ENCODE peak calls at places on chromosomes 12 and 14, in four cellular contexts. C is GM23248, R is SK-N-SH, V is mammary epithelial cell. Y is an unnamed sample.

GRCh38 chr12:55723516-55724225 is 3.5 kb downstream of the RDH5 start:
- DNase-seq in R (no peak), C (peak), V (no peak), Y (no peak)

GRCh38 chr12:11812558-11813421 is 163.3 kb downstream of the ETV6 start:
- DNase-seq in V (peak), R (peak), C (peak), Y (no peak)

GRCh38 chr12:46786774-46787173 is 39.0 kb downstream of the SLC38A4 start:
- DNase-seq in R (no peak), V (peak), C (peak), Y (no peak)

GRCh38 chr14:91533623-91534022 is 23.5 kb upstream of the PPP4R3A start:
- DNase-seq in R (no peak), C (no peak), V (no peak), Y (no peak)

GRCh38 chr12:91978143-91978542 is 167.5 kb downstream of the BTG1 start:
- DNase-seq in R (no peak), V (no peak), C (no peak), Y (no peak)

GRCh38 chr12:108315486-108316105 is 23.5 kb downstream of the CMKLR1 start:
- DNase-seq in R (no peak), C (no peak), V (no peak), Y (no peak)

GRCh38 chr14:92633274-92633616 is 115.2 kb downstream of the LGMN start:
- DNase-seq in V (no peak), R (no peak), C (no peak), Y (no peak)

GRCh38 chr12:123119808-123120207 is 31.1 kb downstream of the PITPNM2 start:
- DNase-seq in C (peak), V (no peak), R (no peak), Y (no peak)

GRCh38 chr12:25187781-25188180 is 7.2 kb downstream of the DNAI7 start:
- DNase-seq in V (peak), C (peak), R (no peak), Y (no peak)

GRCh38 chr14:54147285-54147684 is 190.7 kb upstream of the BMP4 start:
- DNase-seq in C (peak), V (peak), R (no peak), Y (no peak)

GRCh38 chr12:116476227-116476852 is 82.8 kb upstream of the MAP1LC3B2 start:
- DNase-seq in C (no peak), R (no peak), V (no peak), Y (no peak)

GRCh38 chr14:87522575-87522974 is 470.4 kb downstream of the GALC start:
- DNase-seq in C (no peak), R (no peak), V (peak), Y (peak)

GRCh38 chr12:12705833-12706520 is 10.0 kb upstream of the GPR19 start:
- DNase-seq in C (no peak), R (no peak), V (no peak), Y (no peak)

GRCh38 chr12:114918535-114919233 is 234.7 kb upstream of the TBX3 start:
- DNase-seq in V (peak), R (no peak), C (peak), Y (no peak)

GRCh38 chr12:127083028-127083949 is 1183.7 kb upstream of the TMEM132C start:
- DNase-seq in R (peak), C (peak), V (peak), Y (peak)

GRCh38 chr14:54331516-54331915 is 65.3 kb upstream of the CDKN3 start:
- DNase-seq in R (no peak), V (no peak), C (no peak), Y (no peak)

GRCh38 chr12:70150230-70150629 is 93.0 kb upstream of the CNOT2 start:
- DNase-seq in V (no peak), C (no peak), R (no peak), Y (no peak)

GRCh38 chr12:94305293-94305957 is 154.2 kb downstream of the CEP83 start:
- DNase-seq in R (no peak), C (peak), V (no peak), Y (no peak)

GRCh38 chr12:45214739-45215418 is 1.0 kb upstream of the ANO6 start:
- DNase-seq in V (no peak), C (peak), R (no peak), Y (no peak)

GRCh38 chr12:4164591-4165558 is 108.7 kb upstream of the CCND2 start:
- DNase-seq in C (peak), R (no peak), V (peak), Y (no peak)
- H3K4me3 ChIP-seq in C (peak), R (no peak), V (peak), Y (no peak)

GRCh38 chr14:50562841-50563240 is 2.9 kb downstream of the ATL1 start:
- DNase-seq in V (no peak), R (no peak), C (no peak), Y (no peak)
- H2AFZ ChIP-seq in V (no peak), R (no peak), C (no peak), Y (no peak)

DNA sequence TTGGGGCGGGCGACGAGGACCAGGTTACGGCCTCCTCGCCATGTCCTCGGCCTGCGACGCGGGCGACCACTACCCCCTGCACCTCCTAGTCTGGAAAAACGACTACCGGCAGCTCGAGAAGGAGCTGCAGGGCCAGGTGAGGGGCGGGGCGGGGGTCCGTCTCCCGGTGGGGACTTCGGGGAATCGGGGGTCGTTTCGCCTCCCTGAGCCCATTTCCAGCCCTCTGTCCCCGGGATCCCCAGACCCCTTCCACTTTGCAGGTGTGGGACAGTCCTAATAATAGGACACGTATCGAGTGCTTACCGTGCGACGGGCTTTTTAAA is 380 bp downstream of the ANKRD13A start:
- DNase-seq in C (no peak), R (no peak), V (no peak), Y (no peak)
- H3K9ac ChIP-seq in C (peak), R (peak), V (peak), Y (peak)

DNA sequence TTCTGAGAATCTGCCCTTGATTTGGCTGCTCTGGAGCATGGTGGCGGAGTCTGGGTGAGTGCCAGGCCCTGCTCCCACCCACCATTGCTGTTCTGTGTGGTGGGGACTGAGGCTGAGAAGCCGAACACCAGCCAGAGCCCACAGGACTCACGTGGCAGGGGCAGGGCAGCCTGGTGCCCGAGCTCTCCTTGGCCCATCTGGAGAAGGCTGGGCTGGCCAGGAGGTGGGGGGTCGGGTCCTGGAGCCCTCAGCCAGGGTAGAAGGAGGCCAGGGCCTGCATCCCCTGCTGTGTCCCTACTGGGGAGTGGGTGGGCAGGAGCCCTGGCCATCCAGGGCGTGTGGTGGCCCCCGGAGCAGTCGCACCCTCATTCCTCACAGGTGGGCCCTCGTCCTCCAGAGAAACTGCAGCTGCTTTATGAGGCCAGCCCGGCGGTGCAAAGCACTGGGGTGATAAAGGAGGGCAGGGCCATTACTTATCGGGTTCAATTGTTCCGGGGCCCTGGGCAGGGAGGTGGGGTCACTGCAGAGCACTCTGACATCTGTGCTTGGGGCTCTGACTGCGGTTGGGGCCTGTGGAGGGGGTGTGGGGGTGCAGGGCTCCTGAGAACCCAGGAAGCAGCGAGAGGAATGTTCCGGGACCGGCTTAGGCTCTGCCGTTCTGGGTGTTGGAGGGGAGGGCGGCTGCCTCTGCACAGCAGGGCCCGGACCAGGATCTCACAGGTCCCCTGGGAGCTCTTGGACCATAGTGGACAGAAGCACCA is 217.5 kb upstream of the C14orf180 start:
- DNase-seq in V (no peak), R (peak), C (no peak), Y (no peak)
- H3K4me3 ChIP-seq in V (no peak), R (no peak), C (no peak), Y (no peak)

GRCh38 chr14:43579743-43580142 is 927.3 kb downstream of the FSCB start:
- DNase-seq in C (no peak), R (no peak), V (no peak), Y (no peak)
- H2AFZ ChIP-seq in C (no peak), R (no peak), V (no peak), Y (no peak)

GRCh38 chr12:121357331-121357730 is 5.1 kb upstream of the ANAPC5 start:
- DNase-seq in V (no peak), C (no peak), R (no peak), Y (no peak)

GRCh38 chr12:121352053-121353018 is at the start of gene ANAPC5:
- DNase-seq in R (peak), V (peak), C (peak), Y (peak)

GRCh38 chr12:121355818-121356217 is 3.6 kb upstream of the ANAPC5 start:
- DNase-seq in V (no peak), C (no peak), R (no peak), Y (no peak)

GRCh38 chr12:121356657-121357056 is 4.4 kb upstream of the ANAPC5 start:
- DNase-seq in R (no peak), C (no peak), V (no peak), Y (no peak)

DNA sequence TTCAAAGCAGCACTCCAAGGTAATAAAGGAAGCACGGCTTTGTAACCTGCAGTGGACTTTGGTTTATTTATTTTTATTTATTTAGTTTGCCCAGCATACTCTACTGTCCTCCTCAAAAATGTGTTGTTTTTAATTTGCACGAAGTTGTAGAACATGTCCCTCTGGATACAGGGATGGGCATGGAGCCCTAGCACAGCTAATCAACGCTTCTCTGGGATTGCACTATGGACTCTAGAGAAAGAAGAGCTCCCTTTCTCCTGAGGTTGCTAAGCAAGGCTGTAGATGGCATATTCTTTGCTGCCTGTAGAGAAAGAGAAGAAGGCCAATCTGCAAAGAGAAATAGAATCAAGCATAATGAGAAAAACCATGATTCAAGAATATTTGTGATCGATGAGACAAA is 5.9 kb upstream of the ANAPC5 start:
- DNase-seq in V (no peak), R (no peak), C (no peak), Y (no peak)
- H3K9ac ChIP-seq in V (no peak), R (no peak), C (no peak), Y (no peak)

GRCh38 chr14:59159169-59159568 is 29.3 kb upstream of the DAAM1 start:
- DNase-seq in R (no peak), C (no peak), V (no peak), Y (no peak)

GRCh38 chr14:59160492-59160891 is 28.0 kb upstream of the DAAM1 start:
- DNase-seq in R (no peak), V (no peak), C (no peak), Y (no peak)

GRCh38 chr14:59166258-59166657 is 22.2 kb upstream of the DAAM1 start:
- DNase-seq in R (no peak), C (no peak), V (no peak), Y (no peak)

GRCh38 chr14:59155886-59156285 is 32.6 kb upstream of the DAAM1 start:
- DNase-seq in V (no peak), C (no peak), R (no peak), Y (no peak)

GRCh38 chr14:59161571-59162175 is 26.8 kb upstream of the DAAM1 start:
- DNase-seq in C (peak), V (peak), R (no peak), Y (no peak)
- H3K4me3 ChIP-seq in C (peak), V (no peak), R (no peak), Y (no peak)